ENCODE peak calls at places on chromosome 5, in six cellular contexts. O is A549, G is HCT116, Z is endothelial cell of umbilical vein, X is H1, H is K562. Y is an unnamed sample.

GRCh38 chr5:176744584-176744965 is 65.8 kb upstream of the UNC5A start:
- DNase-seq in O (no peak), G (no peak), Z (no peak), X (no peak), H (peak; percentile 28), Y (no peak)

GRCh38 chr5:178125253-178125916 is 5.4 kb upstream of the RMND5B start:
- DNase-seq in O (no peak), G (no peak), Z (no peak), X (no peak), H (no peak), Y (no peak)

GRCh38 chr5:172879434-172879828 is 45.4 kb downstream of the ERGIC1 start:
- DNase-seq in O (no peak), G (no peak), Z (no peak), X (no peak), H (no peak), Y (no peak)

GRCh38 chr5:154541553-154541952 is 63.5 kb upstream of the HAND1 start:
- DNase-seq in O (peak; percentile 18), G (peak; percentile 8), Z (no peak), X (peak; percentile 77), H (no peak), Y (no peak)

GRCh38 chr5:41115281-41115680 is 44.1 kb upstream of the MROH2B start:
- DNase-seq in O (no peak), G (no peak), Z (no peak), X (no peak), H (no peak), Y (no peak)

GRCh38 chr5:128015978-128016377 is 67.6 kb upstream of the SLC12A2 start:
- DNase-seq in O (no peak), G (no peak), Z (peak; percentile 40), X (no peak), H (peak; percentile 14), Y (no peak)

GRCh38 chr5:86461169-86461956 is 156.4 kb upstream of the COX7C start:
- DNase-seq in O (no peak), G (no peak), Z (no peak), X (no peak), H (no peak), Y (no peak)

GRCh38 chr5:58346001-58346400 is 113.9 kb downstream of the PLK2 start:
- DNase-seq in O (no peak), G (no peak), Z (peak; percentile 43), X (no peak), H (no peak), Y (no peak)

GRCh38 chr5:122480146-122480545 is 168.1 kb downstream of the SNCAIP start:
- DNase-seq in O (no peak), G (no peak), Z (no peak), X (no peak), H (no peak), Y (no peak)

DNA sequence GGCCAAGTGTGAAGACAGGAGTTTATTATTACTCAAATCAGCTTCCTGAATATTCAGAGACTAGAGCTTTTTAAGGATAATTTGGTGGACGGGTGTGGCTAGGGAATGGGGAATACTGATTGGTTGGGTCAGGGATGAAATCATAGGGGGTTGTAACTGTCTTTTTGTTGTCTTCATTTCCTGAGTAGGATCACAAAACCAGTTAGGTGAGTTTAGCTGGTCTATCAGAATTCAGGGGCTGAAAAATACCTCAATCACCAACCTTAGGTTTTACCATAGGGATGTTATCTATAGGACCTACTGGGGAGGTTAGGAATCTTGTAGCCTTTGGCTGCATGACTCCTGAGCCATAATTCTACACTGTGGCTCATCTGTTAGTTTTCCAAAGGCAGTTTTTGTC is 235.8 kb downstream of the YTHDC2 start:
- DNase-seq in O (no peak), G (no peak), Z (no peak), X (no peak), H (no peak), Y (no peak)
- H3K4me3 ChIP-seq in O (no peak overlapping the region), G (no peak overlapping the region), Z (no peak overlapping the region), X (no peak overlapping the region), H (no peak overlapping the region), Y (no peak overlapping the region)

DNA sequence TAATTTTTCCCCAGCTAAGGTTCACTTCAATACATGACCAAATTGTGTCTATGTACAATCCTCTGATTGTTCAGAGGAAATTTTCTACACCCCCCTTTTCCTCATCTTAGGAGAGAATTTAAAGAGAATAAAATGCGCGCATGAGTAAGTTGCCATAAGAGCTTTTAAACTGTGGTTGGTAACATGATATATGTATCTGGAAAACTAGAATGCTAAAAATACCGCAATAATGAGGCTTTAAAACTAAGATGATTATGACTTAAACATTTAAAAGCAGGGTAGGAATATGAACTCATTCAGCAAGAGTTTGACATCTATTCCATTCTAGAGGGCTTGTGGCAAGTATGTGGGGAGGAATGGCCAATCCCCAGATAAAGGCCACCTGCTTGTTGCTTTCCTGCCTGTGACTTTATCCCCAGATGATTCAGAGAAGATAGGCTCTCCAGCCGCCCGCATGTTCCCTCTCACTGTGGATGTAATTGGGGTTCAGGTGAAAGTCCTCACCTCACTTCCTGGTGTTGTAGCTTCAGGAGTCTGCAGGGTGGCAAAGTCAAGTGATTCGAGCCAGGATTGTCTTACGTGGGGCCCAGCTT is 26.5 kb upstream of the BASP1 start:
- DNase-seq in O (no peak), G (no peak), Z (peak; percentile 58), X (no peak), H (no peak), Y (no peak)
- TF ChIP-seq CTCF in O (no peak), G (no peak), Z (no peak), X (no peak), H (no peak), Y (no peak)

GRCh38 chr5:61618577-61618976 is 286.5 kb downstream of the ZSWIM6 start:
- DNase-seq in O (no peak), G (no peak), Z (no peak), X (no peak), H (no peak), Y (no peak)

GRCh38 chr5:61617039-61617438 is 285.0 kb downstream of the ZSWIM6 start:
- DNase-seq in O (no peak), G (no peak), Z (no peak), X (no peak), H (no peak), Y (no peak)

GRCh38 chr5:61619777-61620518 is 287.9 kb downstream of the ZSWIM6 start:
- DNase-seq in O (no peak), G (no peak), Z (no peak), X (no peak), H (no peak), Y (no peak)

GRCh38 chr5:61619289-61619688 is 287.2 kb downstream of the ZSWIM6 start:
- DNase-seq in O (no peak), G (no peak), Z (no peak), X (no peak), H (no peak), Y (no peak)

DNA sequence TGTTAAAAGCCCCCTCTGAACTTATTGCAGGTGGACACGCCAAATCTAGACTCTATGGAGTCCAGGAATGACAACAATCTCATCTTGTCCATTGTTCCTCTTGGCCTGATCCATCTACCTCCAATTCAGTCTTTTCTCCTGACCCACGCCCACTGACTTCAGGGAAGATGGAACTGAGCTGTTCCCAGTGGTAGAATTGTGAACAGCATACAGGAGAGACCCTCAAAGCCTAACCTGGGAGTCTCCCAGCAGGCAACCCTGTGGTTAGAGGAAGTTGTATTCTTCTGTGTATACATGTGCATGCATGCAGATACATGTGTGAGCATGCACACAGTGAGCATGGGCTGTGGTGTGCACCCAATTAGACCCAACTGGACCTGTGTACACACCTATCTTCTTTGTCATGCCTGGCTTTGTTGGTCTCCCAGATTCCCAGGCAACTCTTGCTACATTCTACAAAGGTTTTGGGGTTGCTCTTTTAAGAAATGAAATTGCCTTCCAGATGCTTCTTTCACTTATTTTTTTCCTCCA is 286.0 kb downstream of the ZSWIM6 start:
- DNase-seq in O (peak; percentile 36), G (no peak), Z (no peak), X (no peak), H (peak; percentile 6), Y (no peak)
- TF ChIP-seq MAX in O (no peak), G (no peak), Z (no peak), X (no peak), H (no peak), Y (no peak)

DNA sequence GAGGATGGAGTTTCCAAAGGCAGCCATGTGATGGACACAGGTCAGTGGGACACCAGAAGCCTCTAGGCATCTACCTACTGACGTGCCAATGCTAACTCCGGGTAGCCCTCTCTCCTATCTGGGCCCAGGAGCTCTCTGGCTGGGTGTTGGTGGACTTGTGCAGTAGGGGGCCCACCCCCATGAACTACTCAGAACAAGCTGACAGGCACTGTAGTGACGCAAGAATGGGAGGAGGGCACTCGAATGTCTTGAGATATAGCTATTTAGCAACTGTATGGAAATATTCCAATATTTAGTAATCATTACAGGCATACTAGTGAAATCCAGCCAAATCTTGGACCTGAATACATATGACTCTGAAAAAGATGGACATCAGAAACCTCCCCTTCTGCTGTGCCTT is 5.7 kb upstream of the DOCK2 start:
- DNase-seq in O (no peak), G (no peak), Z (no peak), X (no peak), H (no peak), Y (peak; percentile 29)
- H3K4me3 ChIP-seq in O (no peak overlapping the region), G (no peak overlapping the region), Z (no peak overlapping the region), X (no peak overlapping the region), H (no peak overlapping the region), Y (no peak overlapping the region)

GRCh38 chr5:7897014-7897600 is 28.2 kb downstream of the MTRR start:
- DNase-seq in O (peak; percentile 72), G (no peak), Z (peak; percentile 44), X (no peak), H (peak; percentile 65), Y (peak; percentile 62)
- TF ChIP-seq CTCF in O (peak; percentile 30), G (peak; percentile 46), Z (peak; percentile 47), X (peak; percentile 57), H (peak; percentile 66), Y (peak; percentile 33)

GRCh38 chr5:39517800-39518199 is 93.0 kb upstream of the DAB2 start:
- DNase-seq in O (peak; percentile 75), G (no peak), Z (peak; percentile 67), X (no peak), H (no peak), Y (no peak)
- TF ChIP-seq MAX in O (peak; percentile 57), G (no peak), Z (no peak), X (no peak), H (no peak), Y (no peak)

GRCh38 chr5:2259494-2260107 is 376.9 kb upstream of the IRX4 start:
- DNase-seq in O (no peak), G (no peak), Z (no peak), X (no peak), H (no peak), Y (no peak)

GRCh38 chr5:2255915-2256645 is 373.4 kb upstream of the IRX4 start:
- DNase-seq in O (no peak), G (no peak), Z (no peak), X (no peak), H (no peak), Y (no peak)

GRCh38 chr5:2258861-2259260 is 376.1 kb upstream of the IRX4 start:
- DNase-seq in O (no peak), G (no peak), Z (no peak), X (no peak), H (no peak), Y (no peak)

GRCh38 chr5:2256646-2257288 is 374.0 kb upstream of the IRX4 start:
- DNase-seq in O (no peak), G (no peak), Z (no peak), X (no peak), H (no peak), Y (no peak)

GRCh38 chr5:2257326-2258244 is 374.9 kb upstream of the IRX4 start:
- DNase-seq in O (no peak), G (no peak), Z (no peak), X (no peak), H (no peak), Y (no peak)
- H3K4me3 ChIP-seq in O (no peak overlapping the region), G (no peak overlapping the region), Z (no peak overlapping the region), X (no peak overlapping the region), H (no peak overlapping the region), Y (no peak overlapping the region)

GRCh38 chr5:124148574-124148973 is 597.9 kb downstream of the ZNF608 start:
- DNase-seq in O (no peak), G (no peak), Z (no peak), X (no peak), H (no peak), Y (no peak)
- TF ChIP-seq CTCF in O (no peak), G (no peak), Z (no peak), X (no peak), H (no peak), Y (no peak)

Y was measured in NB4.